ENCODE peak calls at places on chromosomes 5 and 9, in seven cellular contexts. I is bronchial epithelial cell; G is SJSA1; H is HTR-8/SVneo; C is ACHN; F is activated CD4-positive, alpha-beta T cell treated with anti-CD3 and anti-CD28 coated beads for 1 hour; R is H4. J is an unnamed sample.

GRCh38 chr9:120942186-120943001 is 15.8 kb upstream of the TRAF1 start:
- DNase-seq in F (no peak), C (no peak), R (no peak), G (no peak), I (no peak), H (no peak), J (no peak)

GRCh38 chr9:136531904-136532798 is 13.7 kb downstream of the NOTCH1 start:
- DNase-seq in R (no peak), G (no peak), I (no peak), C (no peak), H (no peak), F (no peak), J (no peak)

GRCh38 chr5:138111181-138111580 is 27.3 kb downstream of the WNT8A start:
- DNase-seq in F (no peak), I (no peak), H (no peak), C (no peak), R (no peak), G (no peak), J (no peak)

GRCh38 chr9:133615101-133615896 is 6.1 kb upstream of the FAM163B start:
- DNase-seq in I (no peak), G (no peak), F (no peak), H (no peak), R (no peak), C (no peak), J (no peak)

GRCh38 chr9:69016366-69017096 is 2.6 kb upstream of the PRKACG start:
- DNase-seq in G (no peak), I (no peak), F (no peak), H (no peak), R (no peak), C (no peak), J (no peak)

GRCh38 chr5:150517272-150518152 is 9.6 kb downstream of the NDST1 start:
- DNase-seq in H (peak; percentile 93), F (no peak), R (peak; percentile 51), C (peak; percentile 96), I (peak; percentile 85), G (peak; percentile 80), J (no peak)

GRCh38 chr5:180289433-180289832 is 2.5 kb downstream of the MAPK9 start:
- DNase-seq in G (no peak), C (no peak), R (no peak), H (no peak), I (peak; percentile 79), F (no peak), J (no peak)

GRCh38 chr5:98742395-98743073 is 30.9 kb upstream of the RGMB start:
- DNase-seq in G (no peak), I (no peak), R (no peak), F (no peak), H (no peak), C (no peak), J (no peak)

GRCh38 chr5:133265720-133266575 is 214.1 kb downstream of the HSPA4 start:
- DNase-seq in H (no peak), I (no peak), R (no peak), F (no peak), C (no peak), G (no peak), J (no peak)

GRCh38 chr9:72509635-72510034 is 11.8 kb upstream of the TMC1 start:
- DNase-seq in G (no peak), C (peak; percentile 45), I (peak; percentile 71), F (no peak), H (no peak), R (peak; percentile 16), J (no peak)

GRCh38 chr5:5678909-5679308 is 256.4 kb downstream of the ICE1 start:
- DNase-seq in H (no peak), C (no peak), F (no peak), G (peak; percentile 22), R (peak; percentile 87), I (no peak), J (no peak)

GRCh38 chr9:130265431-130266235 is at the start of gene HMCN2:
- DNase-seq in I (no peak), R (no peak), G (no peak), C (peak; percentile 11), F (no peak), H (no peak), J (no peak)

GRCh38 chr9:113468716-113469448 is 5.4 kb downstream of the RGS3 start:
- DNase-seq in F (no peak), H (no peak), I (no peak), C (no peak), R (no peak), G (no peak), J (no peak)

GRCh38 chr9:130539473-130540223 is 39.7 kb upstream of the FUBP3 start:
- DNase-seq in R (peak; percentile 46), G (no peak), H (peak; percentile 56), I (peak; percentile 97), C (peak; percentile 62), F (no peak), J (no peak)

GRCh38 chr5:38420691-38421395 is 135.6 kb downstream of the LIFR start:
- DNase-seq in I (peak; percentile 63), H (peak; percentile 96), R (peak; percentile 79), G (peak; percentile 50), F (no peak), C (peak; percentile 60), J (no peak)

GRCh38 chr5:62886603-62887315 is 308.1 kb downstream of the LRRC70 start:
- DNase-seq in I (no peak), H (no peak), C (peak; percentile 76), R (no peak), F (no peak), G (no peak), J (no peak)

GRCh38 chr9:16681659-16681990 is 188.8 kb downstream of the BNC2 start:
- DNase-seq in C (peak; percentile 10), R (no peak), G (no peak), F (no peak), H (no peak), I (no peak), J (no peak)

GRCh38 chr5:106481375-106481774 is 1189.4 kb downstream of the EFNA5 start:
- DNase-seq in H (no peak), F (no peak), I (peak; percentile 15), C (no peak), R (no peak), G (no peak), J (no peak)

GRCh38 chr5:106267256-106267655 is 1403.5 kb downstream of the EFNA5 start:
- DNase-seq in I (no peak), H (no peak), F (no peak), R (no peak), C (no peak), G (no peak), J (no peak)

GRCh38 chr5:39024884-39025283 is 49.3 kb downstream of the RICTOR start:
- DNase-seq in G (no peak), H (no peak), F (no peak), R (no peak), I (peak; percentile 49), C (no peak), J (no peak)

GRCh38 chr9:131080589-131080988 is 15.7 kb upstream of the AIF1L start:
- DNase-seq in G (no peak), C (no peak), R (no peak), I (peak; percentile 60), H (no peak), F (no peak), J (no peak)

GRCh38 chr9:109905472-109905871 is 125.5 kb downstream of the PALM2AKAP2 start:
- DNase-seq in R (no peak), H (no peak), C (no peak), G (no peak), I (no peak), F (no peak), J (no peak)

GRCh38 chr9:78806492-78807160 is 509.7 kb downstream of the PSAT1 start:
- DNase-seq in R (no peak), I (no peak), G (no peak), C (peak; percentile 80), H (no peak), F (no peak), J (no peak)

GRCh38 chr5:95759634-95760033 is 28.5 kb downstream of the RHOBTB3 start:
- DNase-seq in C (peak; percentile 34), H (no peak), F (no peak), I (peak; percentile 10), R (peak; percentile 79), G (peak; percentile 92), J (no peak)

GRCh38 chr5:173327084-173327947 is 898 bp downstream of the STC2 start:
- DNase-seq in F (no peak), H (peak; percentile 29), G (peak; percentile 76), R (peak; percentile 20), C (peak; percentile 31), I (no peak), J (no peak)

GRCh38 chr9:132007371-132007701 is 72.3 kb downstream of the MED27 start:
- DNase-seq in R (no peak), C (no peak), F (no peak), I (no peak), H (no peak), G (no peak), J (no peak)

GRCh38 chr9:123834907-123835562 is 94.9 kb downstream of the DENND1A start:
- DNase-seq in G (no peak), C (no peak), I (no peak), R (peak; percentile 63), F (no peak), H (no peak), J (no peak)

GRCh38 chr5:71533142-71533541 is 54.0 kb upstream of the MCCC2 start:
- DNase-seq in I (peak; percentile 5), H (no peak), G (no peak), C (no peak), R (no peak), F (no peak), J (no peak)

GRCh38 chr9:88814521-88815101 is 176.7 kb upstream of the S1PR3 start:
- DNase-seq in G (no peak), H (no peak), R (peak; percentile 47), I (no peak), F (no peak), C (no peak), J (no peak)

J was measured in activated T-helper 9 cell treated with anti-CD3 and anti-CD28 coated beads, Interleukin-2, amount 50 U/mL, for 16 hours.